ENCODE peak calls at places on chromosomes 1 and 21, in nine cellular contexts. One of them, this sample, is unnamed.
A peak's percentile ranks its signal among the peaks of the same experiment; 100 is the strongest.

GRCh38 chr21:42489991-42490390 is 6.0 kb downstream of the RSPH1 start:
- DNase-seq in lung: no peak
- DNase-seq in SK-N-SH: no peak
- DNase-seq in A549: no peak
- DNase-seq in uterus: no peak
- DNase-seq in central memory CD8-positive, alpha-beta T cell: no peak
- DNase-seq in hypothalamus: no peak
- DNase-seq in KG1: no peak
- DNase-seq in hepatic stellate cell: no peak
- DNase-seq in this sample: no peak

GRCh38 chr21:45002381-45003204 is 62.8 kb downstream of the SLX9 start:
- DNase-seq in lung: no peak
- DNase-seq in SK-N-SH: no peak
- DNase-seq in A549: no peak
- DNase-seq in uterus: no peak
- DNase-seq in central memory CD8-positive, alpha-beta T cell: no peak
- DNase-seq in hypothalamus: no peak
- DNase-seq in KG1: no peak
- DNase-seq in hepatic stellate cell: no peak
- DNase-seq in this sample: no peak

GRCh38 chr1:220852408-220852807 is 26.8 kb upstream of the HLX start:
- DNase-seq in lung: no peak
- DNase-seq in SK-N-SH: no peak
- DNase-seq in A549: no peak
- DNase-seq in uterus: no peak
- DNase-seq in central memory CD8-positive, alpha-beta T cell: no peak
- DNase-seq in hypothalamus: no peak
- DNase-seq in KG1: no peak
- DNase-seq in hepatic stellate cell: no peak
- DNase-seq in this sample: no peak

GRCh38 chr1:161399257-161399998 is 31.8 kb upstream of the CFAP126 start:
- DNase-seq in lung: peak; percentile 90
- DNase-seq in SK-N-SH: peak; percentile 86
- DNase-seq in A549: peak; percentile 93
- DNase-seq in uterus: peak; percentile 91
- DNase-seq in central memory CD8-positive, alpha-beta T cell: peak; percentile 90
- DNase-seq in hypothalamus: peak; percentile 88
- DNase-seq in KG1: peak; percentile 88
- DNase-seq in hepatic stellate cell: peak; percentile 83
- DNase-seq in this sample: peak; percentile 84

GRCh38 chr1:226610671-226611070 is 62.1 kb downstream of the STUM start:
- DNase-seq in lung: no peak
- DNase-seq in SK-N-SH: no peak
- DNase-seq in A549: no peak
- DNase-seq in uterus: no peak
- DNase-seq in central memory CD8-positive, alpha-beta T cell: no peak
- DNase-seq in hypothalamus: no peak
- DNase-seq in KG1: no peak
- DNase-seq in hepatic stellate cell: no peak
- DNase-seq in this sample: no peak

GRCh38 chr1:204404629-204405028 is 7.0 kb downstream of the PPP1R15B start:
- DNase-seq in lung: no peak
- DNase-seq in SK-N-SH: no peak
- DNase-seq in A549: no peak
- DNase-seq in uterus: no peak
- DNase-seq in central memory CD8-positive, alpha-beta T cell: no peak
- DNase-seq in hypothalamus: no peak
- DNase-seq in KG1: no peak
- DNase-seq in hepatic stellate cell: no peak
- DNase-seq in this sample: no peak

GRCh38 chr1:164765557-164765956 is 206.6 kb downstream of the PBX1 start:
- DNase-seq in lung: no peak
- DNase-seq in SK-N-SH: no peak
- DNase-seq in A549: peak; percentile 51
- DNase-seq in uterus: no peak
- DNase-seq in central memory CD8-positive, alpha-beta T cell: no peak
- DNase-seq in hypothalamus: no peak
- DNase-seq in KG1: no peak
- DNase-seq in hepatic stellate cell: peak; percentile 59
- DNase-seq in this sample: no peak

GRCh38 chr21:38424333-38424732 is 73.9 kb downstream of the ERG start:
- DNase-seq in lung: no peak
- DNase-seq in SK-N-SH: no peak
- DNase-seq in A549: no peak
- DNase-seq in uterus: no peak
- DNase-seq in central memory CD8-positive, alpha-beta T cell: no peak
- DNase-seq in hypothalamus: no peak
- DNase-seq in KG1: no peak
- DNase-seq in hepatic stellate cell: no peak
- DNase-seq in this sample: no peak

GRCh38 chr1:203625623-203626189 is 926 bp upstream of the ATP2B4 start:
- DNase-seq in lung: peak; percentile 60
- DNase-seq in SK-N-SH: peak; percentile 66
- DNase-seq in A549: no peak
- DNase-seq in uterus: peak; percentile 60
- DNase-seq in central memory CD8-positive, alpha-beta T cell: peak; percentile 77
- DNase-seq in hypothalamus: peak; percentile 28
- DNase-seq in KG1: peak; percentile 83
- DNase-seq in hepatic stellate cell: no peak
- DNase-seq in this sample: peak; percentile 44

This sample was measured in activated T-helper 1 cell treated with Interleukin-2 at 50 U/mL for 16 hours.